ENCODE peak calls at places on chromosomes 16 and 17, in eight cellular contexts. J, R, Z, W, O, P, I and C are unnamed samples.

GRCh38 chr17:2547176-2547575 is 35.5 kb upstream of the METTL16 start:
- DNase-seq in J (no peak), R (no peak), Z (no peak), W (no peak), O (no peak), P (no peak), I (no peak), C (no peak)

GRCh38 chr17:74779948-74780400 is 3.8 kb upstream of the NAT9 start:
- DNase-seq in J (no peak), R (no peak), Z (peak; percentile 50), W (no peak), O (peak; percentile 74), P (no peak), I (no peak), C (no peak)

GRCh38 chr17:40582328-40582901 is 17.1 kb upstream of the CCR7 start:
- DNase-seq in J (no peak), R (peak; percentile 39), Z (peak; percentile 68), W (peak; percentile 60), O (no peak), P (peak; percentile 43), I (no peak), C (no peak)

GRCh38 chr17:17300624-17301568 is 2.3 kb upstream of the NT5M start:
- DNase-seq in J (peak; percentile 61), R (peak; percentile 99), Z (peak; percentile 29), W (peak; percentile 50), O (peak; percentile 73), P (peak; percentile 22), I (peak; percentile 91), C (peak; percentile 53)

GRCh38 chr16:48335961-48336360 is 49.3 kb downstream of the SIAH1 start:
- DNase-seq in J (no peak), R (no peak), Z (no peak), W (no peak), O (no peak), P (no peak), I (no peak), C (no peak)

GRCh38 chr17:29124135-29124930 is 55.9 kb downstream of the MYO18A start:
- DNase-seq in J (peak; percentile 39), R (peak; percentile 89), Z (peak; percentile 16), W (peak; percentile 64), O (no peak), P (peak; percentile 64), I (no peak), C (peak; percentile 31)

GRCh38 chr16:13909069-13909468 is 10.9 kb upstream of the ERCC4 start:
- DNase-seq in J (no peak), R (no peak), Z (no peak), W (no peak), O (no peak), P (no peak), I (no peak), C (no peak)

GRCh38 chr17:68296217-68297140 is 5.2 kb downstream of the ARSG start:
- DNase-seq in J (no peak), R (no peak), Z (peak; percentile 51), W (no peak), O (no peak), P (no peak), I (no peak), C (no peak)

GRCh38 chr16:50303041-50303604 is 36.8 kb downstream of the ADCY7 start:
- DNase-seq in J (no peak), R (peak; percentile 41), Z (no peak), W (no peak), O (peak; percentile 50), P (no peak), I (no peak), C (no peak)

GRCh38 chr16:31071861-31072260 is 2.2 kb downstream of the ZNF668 start:
- DNase-seq in J (no peak), R (no peak), Z (no peak), W (no peak), O (no peak), P (no peak), I (no peak), C (no peak)

GRCh38 chr16:26593700-26594099 is 473.0 kb upstream of the C16orf82 start:
- DNase-seq in J (no peak), R (peak; percentile 35), Z (no peak), W (no peak), O (no peak), P (no peak), I (no peak), C (no peak)

GRCh38 chr16:70772493-70772892 is 28.5 kb downstream of the VAC14 start:
- DNase-seq in J (no peak), R (no peak), Z (no peak), W (no peak), O (no peak), P (no peak), I (no peak), C (no peak)

GRCh38 chr17:38404174-38404943 is 23.9 kb upstream of the ARHGAP23 start:
- DNase-seq in J (no peak), R (peak; percentile 63), Z (no peak), W (no peak), O (no peak), P (no peak), I (no peak), C (no peak)

GRCh38 chr17:39134878-39135277 is 16.6 kb downstream of the PLXDC1 start:
- DNase-seq in J (no peak), R (no peak), Z (no peak), W (no peak), O (no peak), P (no peak), I (no peak), C (no peak)

GRCh38 chr17:35167666-35168065 is 20.0 kb downstream of the UNC45B start:
- DNase-seq in J (no peak), R (no peak), Z (no peak), W (no peak), O (peak; percentile 4), P (no peak), I (no peak), C (no peak)

GRCh38 chr17:35174835-35175334 is 19.3 kb downstream of the SLC35G3 start:
- DNase-seq in J (no peak), R (no peak), Z (no peak), W (no peak), O (no peak), P (no peak), I (no peak), C (no peak)

GRCh38 chr17:35171834-35172233 is 22.4 kb downstream of the SLC35G3 start:
- DNase-seq in J (no peak), R (no peak), Z (no peak), W (no peak), O (no peak), P (no peak), I (no peak), C (no peak)

GRCh38 chr17:35169964-35170363 is 22.3 kb downstream of the UNC45B start:
- DNase-seq in J (no peak), R (no peak), Z (no peak), W (no peak), O (no peak), P (no peak), I (no peak), C (no peak)

DNA sequence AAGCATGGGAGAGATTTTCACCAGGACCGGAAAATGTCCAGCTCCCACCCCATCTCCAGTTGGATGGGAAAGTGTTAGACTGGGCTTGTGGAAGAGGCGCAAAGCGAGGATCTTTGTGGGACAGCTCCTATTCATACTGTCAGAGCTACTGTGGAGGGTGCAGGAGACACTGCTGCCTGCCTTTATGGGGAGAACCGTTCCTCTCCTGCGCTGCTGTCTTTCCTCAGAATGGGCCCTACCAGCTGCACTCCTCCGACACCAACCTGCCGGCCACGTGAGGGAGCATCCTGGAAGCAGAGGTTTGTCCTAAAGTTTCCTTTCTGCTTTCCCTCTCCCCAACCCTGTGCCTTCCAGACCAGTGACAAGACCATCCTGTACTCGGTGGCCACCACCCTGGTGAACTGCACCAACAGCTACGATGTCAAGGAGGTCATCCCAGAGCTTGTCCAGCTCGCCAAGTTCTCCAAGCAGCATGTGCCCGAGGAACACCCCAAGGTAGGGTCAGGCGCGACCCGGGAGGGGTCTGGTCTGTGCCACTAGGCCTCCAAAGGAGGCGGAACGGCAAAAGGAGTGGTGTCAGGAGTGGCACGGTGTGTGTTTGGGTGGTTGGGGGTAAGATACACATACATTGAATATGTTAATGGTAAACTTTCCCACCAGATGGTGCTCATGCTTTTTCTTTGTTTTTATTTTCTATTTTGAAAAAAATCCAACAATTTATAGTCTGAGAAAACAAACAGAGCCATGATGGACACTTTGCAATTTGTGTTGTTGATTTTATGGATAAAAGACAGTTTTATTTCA is 23.0 kb downstream of the SLC35G3 start:
- DNase-seq in J (no peak), R (no peak), Z (no peak), W (no peak), O (no peak), P (no peak), I (no peak), C (no peak)
- TF ChIP-seq CTCF in J (no peak), R (no peak), Z (peak; percentile 69), W (no peak), O (peak; percentile 16), P (no peak), I (no peak), C (no peak)

GRCh38 chr17:20941872-20942271 is 100.9 kb downstream of the USP22 start:
- DNase-seq in J (no peak), R (no peak), Z (no peak), W (no peak), O (no peak), P (no peak), I (no peak), C (no peak)

GRCh38 chr17:20948984-20949777 is 93.6 kb downstream of the USP22 start:
- DNase-seq in J (no peak), R (no peak), Z (no peak), W (no peak), O (no peak), P (no peak), I (no peak), C (no peak)

GRCh38 chr17:20944014-20944905 is 98.6 kb downstream of the USP22 start:
- DNase-seq in J (no peak), R (peak; percentile 93), Z (no peak), W (peak; percentile 63), O (no peak), P (peak; percentile 66), I (peak; percentile 11), C (peak; percentile 34)
- TF ChIP-seq CTCF in J (peak; percentile 53), R (peak; percentile 84), Z (no peak), W (peak; percentile 45), O (no peak), P (peak; percentile 68), I (peak; percentile 13), C (no peak)

DNA sequence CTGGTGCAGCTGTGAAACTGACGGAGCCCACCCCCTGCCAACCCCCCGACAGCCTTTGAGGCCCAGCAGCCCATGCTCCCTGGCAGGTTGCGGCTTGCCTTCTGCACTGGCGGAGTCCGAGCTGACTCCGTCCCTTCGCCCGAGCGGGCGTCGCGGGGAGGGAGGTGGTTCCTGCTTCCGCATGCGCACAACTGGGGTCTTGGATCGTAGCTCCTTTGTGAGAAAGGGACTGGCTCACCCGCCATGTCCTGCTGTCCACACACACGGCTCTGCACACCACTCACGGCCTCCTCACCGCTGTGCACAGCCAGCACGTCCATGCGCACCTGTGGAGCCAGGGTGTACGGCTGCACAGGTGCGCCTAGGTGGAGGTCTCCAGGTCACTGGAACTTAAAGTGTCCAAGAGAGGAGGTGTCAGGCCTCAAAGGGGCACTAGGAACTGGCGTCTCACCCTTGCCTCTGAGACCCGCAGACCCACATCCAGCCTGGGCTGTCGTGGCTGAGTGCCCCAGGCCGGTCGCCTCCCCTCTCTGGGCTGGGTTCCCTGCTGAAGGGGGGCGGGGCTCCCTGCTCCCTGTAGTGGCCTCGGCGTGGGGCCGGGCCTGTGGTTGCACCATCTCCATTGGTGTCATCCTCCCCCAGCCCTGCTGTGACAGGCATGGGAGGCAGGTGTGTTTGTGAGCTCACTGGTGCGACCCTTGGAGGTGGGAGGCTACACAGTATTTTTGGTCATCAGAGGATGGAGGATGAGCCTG is 45.3 kb downstream of the JPH3 start:
- DNase-seq in J (no peak), R (no peak), Z (no peak), W (no peak), O (no peak), P (no peak), I (peak; percentile 48), C (no peak)
- TF ChIP-seq CTCF in J (no peak), R (no peak), Z (no peak), W (no peak), O (no peak), P (no peak), I (no peak), C (no peak)

GRCh38 chr16:28822520-28823290 is at the start of gene ATXN2L:
- DNase-seq in J (peak; percentile 87), R (peak; percentile 94), Z (peak; percentile 90), W (peak; percentile 95), O (peak; percentile 96), P (peak; percentile 95), I (peak; percentile 87), C (peak; percentile 94)
- TF ChIP-seq CTCF in J (peak; percentile 14), R (no peak), Z (no peak), W (no peak), O (peak; percentile 45), P (no peak), I (no peak), C (peak; percentile 30)